ENCODE peak calls at places on chromosomes 12 and 14, in five cellular contexts. Y is spleen, S is breast epithelium, F is HCT116, N is SK-N-SH. D is an unnamed sample.

GRCh38 chr14:55976219-55976618 is 142.0 kb upstream of the PELI2 start:
- DNase-seq in Y (no peak), S (no peak), N (no peak), F (peak), D (no peak)

GRCh38 chr12:74719447-74719846 is 181.8 kb downstream of the ATXN7L3B start:
- DNase-seq in N (no peak), S (no peak), F (no peak), Y (no peak), D (no peak)

GRCh38 chr14:68672609-68673285 is 120.1 kb downstream of the ZFP36L1 start:
- DNase-seq in N (no peak), Y (no peak), F (no peak), S (no peak), D (no peak)

GRCh38 chr12:69935651-69936100 is 110.6 kb downstream of the MYRFL start:
- DNase-seq in F (no peak), N (peak), Y (no peak), S (peak), D (no peak)

GRCh38 chr14:37262649-37263048 is 64.9 kb downstream of the MIPOL1 start:
- DNase-seq in N (no peak), Y (no peak), S (no peak), F (no peak), D (no peak)

GRCh38 chr12:119594772-119595445 is 1.3 kb downstream of the TMEM233 start:
- DNase-seq in F (no peak), S (no peak), Y (no peak), N (peak), D (no peak)

GRCh38 chr12:90940872-90941499 is 14.0 kb downstream of the CCER1 start:
- DNase-seq in S (no peak), F (peak), Y (no peak), N (peak), D (no peak)

GRCh38 chr14:60482743-60483142 is 3.1 kb downstream of the C14orf39 start:
- DNase-seq in Y (no peak), F (peak), N (no peak), S (no peak), D (no peak)

GRCh38 chr12:131088701-131089525 is 135.2 kb downstream of the ADGRD1 start:
- DNase-seq in N (no peak), F (no peak), Y (peak), S (no peak), D (no peak)

GRCh38 chr12:69701821-69702220 is 2.7 kb upstream of the BEST3 start:
- DNase-seq in F (no peak), N (no peak), S (no peak), Y (no peak), D (no peak)

GRCh38 chr12:109968032-109968420 is 28.1 kb downstream of the GIT2 start:
- DNase-seq in N (no peak), F (no peak), Y (no peak), S (no peak), D (no peak)

GRCh38 chr12:111093428-111094142 is 173.2 kb upstream of the MYL2 start:
- DNase-seq in F (no peak), S (no peak), Y (peak), N (no peak), D (no peak)

DNA sequence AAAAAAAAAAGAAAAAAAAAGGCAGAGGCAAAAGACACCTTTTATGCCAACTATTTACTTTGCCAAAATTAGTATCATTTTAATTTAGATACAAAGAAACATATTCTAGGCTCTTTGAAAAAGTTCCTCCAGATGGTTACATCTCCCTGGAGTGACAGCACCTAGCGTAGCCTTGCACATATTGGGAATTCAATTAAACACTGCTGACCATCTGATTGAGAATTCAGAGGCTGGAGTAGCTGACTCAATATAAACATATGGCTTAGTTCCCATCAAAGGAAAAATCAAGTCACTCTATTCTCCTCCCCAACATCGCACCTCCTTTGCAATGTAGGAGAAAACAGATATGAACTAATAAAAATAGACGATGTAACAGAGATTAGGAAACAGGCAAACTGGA is 36.4 kb downstream of the ANKS1B start:
- DNase-seq in F (no peak), S (no peak), Y (no peak), N (no peak), D (no peak)
- H3K4me3 ChIP-seq in F (no peak), S (no peak), Y (no peak), N (no peak), D (no peak)

DNA sequence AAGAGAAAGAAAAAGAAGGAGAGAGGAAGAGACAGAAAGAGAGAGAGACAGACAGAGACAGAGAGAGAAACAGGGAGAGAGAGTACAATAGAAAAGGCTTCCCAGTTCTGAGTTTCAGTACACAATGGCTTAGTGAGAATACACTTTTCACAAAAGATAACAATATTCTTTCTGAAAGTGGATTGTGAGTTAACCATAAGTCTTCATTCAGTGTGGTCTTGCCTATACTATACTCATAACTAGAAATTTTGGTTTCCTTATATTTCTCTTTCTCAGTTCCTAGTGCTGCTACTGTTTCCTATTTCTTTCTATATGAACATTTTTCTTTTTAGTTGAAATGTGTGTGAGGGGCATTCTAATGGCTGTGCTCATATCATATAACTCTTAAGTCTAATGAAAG is 9.3 kb downstream of the CD163L1 start:
- DNase-seq in Y (no peak), N (no peak), S (no peak), F (no peak), D (no peak)
- TF ChIP-seq POLR2AphosphoS5 in Y (no peak), N (no peak), S (no peak), F (no peak), D (no peak)

GRCh38 chr14:23061995-23062394 is 4.7 kb upstream of the CDH24 start:
- DNase-seq in S (no peak), N (no peak), Y (no peak), F (peak), D (peak)
- TF ChIP-seq CTCF in S (no peak), N (no peak), Y (no peak), F (no peak), D (no peak)

DNA sequence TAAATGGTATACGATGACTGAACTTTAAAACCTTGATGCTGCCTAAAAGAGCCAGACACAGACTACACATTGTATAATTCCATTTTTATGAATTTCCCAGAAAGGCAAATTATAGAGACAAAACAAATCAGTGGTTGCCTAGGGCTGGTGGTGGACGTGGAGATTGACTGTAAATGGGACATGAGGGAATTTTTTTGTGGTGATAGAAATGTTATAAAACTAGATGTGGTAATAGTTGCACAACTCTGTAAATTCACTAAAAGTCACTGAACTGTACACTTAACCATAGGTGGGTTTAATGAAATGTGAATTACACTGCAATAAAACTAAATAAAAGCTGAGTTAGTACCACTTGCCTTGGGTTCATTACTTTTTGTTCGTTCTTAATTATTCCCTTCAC is 72.1 kb downstream of the PLEKHA5 start:
- DNase-seq in S (no peak), F (no peak), Y (no peak), N (no peak), D (no peak)
- H3K4me3 ChIP-seq in S (no peak), F (no peak), Y (no peak), N (no peak), D (no peak)

GRCh38 chr12:96890331-96890730 is 16.7 kb upstream of the NEDD1 start:
- DNase-seq in F (no peak), S (no peak), N (no peak), Y (no peak), D (no peak)

GRCh38 chr12:96892104-96892503 is 15.0 kb upstream of the NEDD1 start:
- DNase-seq in Y (no peak), N (no peak), S (no peak), F (no peak), D (no peak)

GRCh38 chr12:96886998-96887677 is 19.9 kb upstream of the NEDD1 start:
- DNase-seq in F (no peak), N (no peak), S (no peak), Y (no peak), D (no peak)

GRCh38 chr12:96883571-96883970 is 23.5 kb upstream of the NEDD1 start:
- DNase-seq in Y (no peak), S (no peak), N (no peak), F (no peak), D (no peak)

GRCh38 chr12:96889273-96889933 is 17.7 kb upstream of the NEDD1 start:
- DNase-seq in F (no peak), S (no peak), Y (no peak), N (no peak), D (no peak)
- TF ChIP-seq POLR2AphosphoS5 in F (no peak), S (no peak), Y (no peak), N (peak), D (no peak)

DNA sequence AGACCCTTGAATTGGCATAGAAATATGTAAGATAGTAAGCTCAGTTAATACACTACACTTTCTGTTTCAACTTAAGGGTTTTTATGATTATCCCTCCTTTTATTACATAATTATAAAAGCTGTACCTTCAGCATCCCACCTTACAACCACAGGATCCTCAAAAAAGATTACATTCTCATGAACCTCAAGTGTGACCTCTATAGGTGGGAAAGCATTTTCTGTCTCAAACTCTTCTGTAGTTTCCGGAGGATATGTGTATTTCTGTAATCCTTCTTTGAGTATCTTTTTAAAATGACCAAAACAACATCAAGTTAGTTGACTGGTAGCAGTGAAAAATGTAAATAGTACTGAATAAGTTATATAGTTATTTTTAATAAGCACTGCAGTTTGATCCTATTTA is 75.9 kb downstream of the DNAI7 start:
- DNase-seq in Y (no peak), N (no peak), S (no peak), F (no peak), D (no peak)
- TF ChIP-seq CTCF in Y (no peak), N (no peak), S (no peak), F (no peak), D (no peak)

GRCh38 chr14:50002926-50003212 is 110.0 kb downstream of the ARF6 start:
- DNase-seq in F (no peak), S (no peak), Y (no peak), N (no peak), D (no peak)
- H3K4me3 ChIP-seq in F (peak), S (peak), Y (peak), N (peak), D (peak)

GRCh38 chr14:105490572-105491365 is at the start of gene TEDC1:
- DNase-seq in S (peak), Y (peak), N (peak), F (peak), D (peak)
- TF ChIP-seq POLR2AphosphoS5 in S (peak), Y (peak), N (no peak), F (peak), D (no peak)

GRCh38 chr14:80543211-80543610 is 331.9 kb upstream of the DIO2 start:
- DNase-seq in S (no peak), Y (no peak), F (no peak), N (no peak), D (no peak)

GRCh38 chr14:80544366-80544765 is 333.1 kb upstream of the DIO2 start:
- DNase-seq in F (no peak), N (no peak), S (no peak), Y (no peak), D (no peak)

GRCh38 chr14:80536456-80536855 is 325.2 kb upstream of the DIO2 start:
- DNase-seq in Y (no peak), F (no peak), N (no peak), S (no peak), D (no peak)

GRCh38 chr14:80535171-80535570 is 323.9 kb upstream of the DIO2 start:
- DNase-seq in Y (no peak), N (no peak), S (no peak), F (no peak), D (no peak)

GRCh38 chr14:80538633-80539375 is 327.5 kb upstream of the DIO2 start:
- DNase-seq in F (no peak), Y (no peak), S (no peak), N (no peak), D (no peak)
- TF ChIP-seq CTCF in F (no peak), Y (no peak), S (no peak), N (no peak), D (no peak)